ENCODE peak calls at places on chromosomes 2 and 18, in four cellular contexts. C is EH, I is NCI-H2029, P is pancreas. N is an unnamed sample.

GRCh38 chr18:69143084-69143483 is 257.6 kb upstream of the DOK6 start:
- DNase-seq in C (no peak), I (no peak), P (no peak), N (no peak)

GRCh38 chr2:226118471-226119429 is 680.9 kb downstream of the IRS1 start:
- DNase-seq in C (peak), I (no peak), P (no peak), N (no peak)

GRCh38 chr2:127859712-127860085 is 1.7 kb upstream of the POLR2D start:
- DNase-seq in C (no peak), I (peak), P (peak), N (peak)

GRCh38 chr18:32549248-32549842 is 78.7 kb upstream of the GAREM1 start:
- DNase-seq in C (peak), I (peak), P (peak), N (peak)

GRCh38 chr2:30404354-30405265 is 42.4 kb upstream of the LCLAT1 start:
- DNase-seq in C (peak), I (no peak), P (no peak), N (no peak)

GRCh38 chr18:7369006-7369405 is 138.1 kb downstream of the LRRC30 start:
- DNase-seq in C (no peak), I (no peak), P (no peak), N (no peak)

GRCh38 chr18:10234281-10234680 is 220.2 kb upstream of the APCDD1 start:
- DNase-seq in C (peak), I (no peak), P (no peak), N (no peak)

GRCh38 chr2:169480079-169480465 is 778 bp downstream of the BBS5 start:
- DNase-seq in C (peak), I (no peak), P (no peak), N (no peak)

GRCh38 chr2:30641765-30642341 is 165.4 kb downstream of the CAPN13 start:
- DNase-seq in C (no peak), I (no peak), P (no peak), N (no peak)

N was measured in GM10248.